ENCODE peak calls at places on chromosomes 16 and 17, in eight cellular contexts. H, Q, W, F, J, S, M and C are unnamed samples.

GRCh38 chr17:6254036-6254435 is 180.9 kb downstream of the AIPL1 start:
- DNase-seq in M (peak), W (no peak), Q (no peak), F (no peak), J (no peak), S (no peak), H (no peak), C (no peak)

GRCh38 chr17:7191571-7192270 is 12.6 kb upstream of the ASGR1 start:
- DNase-seq in S (peak), Q (peak), W (peak), H (peak), M (peak), F (no peak), J (peak), C (no peak)

GRCh38 chr17:39979865-39980401 is 674 bp upstream of the PSMD3 start:
- DNase-seq in Q (peak), W (no peak), S (peak), J (no peak), H (no peak), M (no peak), F (peak), C (no peak)

GRCh38 chr16:588639-588888 is 1.3 kb upstream of the RAB40C start:
- DNase-seq in J (no peak), W (no peak), S (peak), M (peak), H (no peak), Q (peak), F (peak), C (no peak)

GRCh38 chr17:59366040-59366757 is 34.7 kb downstream of the YPEL2 start:
- DNase-seq in W (no peak), M (peak), J (no peak), S (no peak), H (no peak), Q (peak), F (no peak), C (no peak)

GRCh38 chr16:84308120-84308519 is 13.4 kb downstream of the WFDC1 start:
- DNase-seq in S (peak), W (peak), F (peak), H (no peak), Q (peak), M (peak), J (peak), C (peak)

GRCh38 chr16:88430524-88431446 is 22.3 kb upstream of the ZFPM1 start:
- DNase-seq in F (no peak), M (no peak), H (peak), Q (peak), S (no peak), W (no peak), J (no peak), C (peak)

GRCh38 chr17:36722121-36722902 is 120.9 kb downstream of the MRM1 start:
- DNase-seq in M (peak), H (peak), J (peak), F (peak), W (peak), Q (peak), S (peak), C (peak)

GRCh38 chr16:28951410-28951943 is 740 bp downstream of the NFATC2IP start:
- DNase-seq in M (no peak), H (no peak), J (peak), S (no peak), W (peak), Q (peak), F (no peak), C (no peak)

GRCh38 chr17:82798752-82799151 is 41.1 kb downstream of the ZNF750 start:
- DNase-seq in M (no peak), W (no peak), J (no peak), F (no peak), H (no peak), S (no peak), Q (no peak), C (no peak)

GRCh38 chr17:79619196-79619595 is 8.3 kb upstream of the RBFOX3 start:
- DNase-seq in M (no peak), F (no peak), W (peak), Q (peak), J (peak), S (no peak), H (no peak), C (no peak)

GRCh38 chr16:30352488-30353401 is 2.4 kb downstream of the CD2BP2 start:
- DNase-seq in Q (no peak), F (no peak), M (no peak), W (no peak), S (no peak), H (no peak), J (no peak), C (no peak)

GRCh38 chr17:7496470-7497227 is 12.5 kb downstream of the POLR2A start:
- DNase-seq in H (no peak), M (no peak), S (no peak), J (peak), Q (no peak), W (no peak), F (no peak), C (no peak)

GRCh38 chr17:64269687-64270649 is 6.9 kb upstream of the TEX2 start:
- DNase-seq in S (no peak), J (no peak), M (no peak), Q (no peak), W (no peak), H (no peak), F (no peak), C (no peak)

GRCh38 chr17:57911834-57912673 is 43.2 kb downstream of the CUEDC1 start:
- DNase-seq in H (no peak), W (no peak), J (peak), F (no peak), Q (no peak), S (no peak), M (peak), C (no peak)

GRCh38 chr16:70523621-70524405 is at the start of gene SF3B3:
- DNase-seq in S (peak), Q (peak), W (peak), J (peak), H (peak), F (peak), M (no peak), C (peak)

GRCh38 chr16:57764341-57765159 is 29.0 kb downstream of the KATNB1 start:
- DNase-seq in H (peak), M (peak), Q (peak), S (peak), F (no peak), W (no peak), J (no peak), C (peak)

GRCh38 chr16:54504372-54504771 is 217.8 kb upstream of the IRX3 start:
- DNase-seq in H (no peak), W (no peak), F (no peak), J (peak), Q (no peak), M (no peak), S (no peak), C (no peak)

GRCh38 chr16:66322174-66322573 is 44.3 kb upstream of the CDH5 start:
- DNase-seq in F (no peak), M (no peak), J (no peak), S (no peak), Q (no peak), W (no peak), H (no peak), C (no peak)

GRCh38 chr16:89491974-89492687 is 1.8 kb upstream of the ANKRD11 start:
- DNase-seq in S (no peak), H (no peak), M (no peak), F (no peak), W (no peak), Q (no peak), J (no peak), C (no peak)

GRCh38 chr17:29293890-29294579 is at the start of gene NUFIP2:
- DNase-seq in M (peak), W (peak), H (peak), Q (peak), F (peak), J (peak), S (peak), C (peak)

GRCh38 chr16:20853076-20853597 is 46.8 kb downstream of the REXO5 start:
- DNase-seq in M (no peak), F (no peak), S (no peak), Q (no peak), J (no peak), H (no peak), W (no peak), C (no peak)

GRCh38 chr16:89924298-89924924 is 1.3 kb downstream of the TUBB3 start:
- DNase-seq in J (no peak), H (no peak), Q (peak), M (no peak), S (peak), W (peak), F (peak), C (peak)

GRCh38 chr16:86010680-86011141 is 111.7 kb downstream of the IRF8 start:
- DNase-seq in S (no peak), J (no peak), Q (no peak), F (no peak), M (no peak), W (no peak), H (no peak), C (no peak)

GRCh38 chr17:71453876-71454422 is 666.9 kb upstream of the SOX9 start:
- DNase-seq in Q (no peak), H (no peak), W (no peak), M (no peak), S (no peak), F (no peak), J (no peak), C (no peak)

GRCh38 chr17:35242805-35243458 is at the start of gene SLFN5:
- DNase-seq in S (peak), Q (peak), J (peak), W (peak), H (peak), F (peak), M (peak), C (peak)

GRCh38 chr16:84049403-84050060 is 6.9 kb upstream of the SLC38A8 start:
- DNase-seq in S (no peak), F (no peak), J (no peak), M (no peak), W (no peak), Q (no peak), H (no peak), C (no peak)

GRCh38 chr16:12754824-12755543 is 48.7 kb downstream of the CPPED1 start:
- DNase-seq in W (no peak), J (no peak), Q (no peak), M (no peak), F (no peak), H (no peak), S (no peak), C (no peak)

GRCh38 chr17:951388-952132 is 28.0 kb downstream of the NXN start:
- DNase-seq in H (no peak), J (no peak), Q (peak), S (peak), M (peak), F (peak), W (peak), C (no peak)

GRCh38 chr16:68368602-68368944 is 57.8 kb downstream of the PRMT7 start:
- DNase-seq in M (no peak), H (peak), W (no peak), J (no peak), F (no peak), S (no peak), Q (no peak), C (peak)

GRCh38 chr16:68366062-68366461 is 55.2 kb downstream of the PRMT7 start:
- DNase-seq in W (no peak), H (no peak), F (no peak), J (no peak), Q (no peak), M (no peak), S (no peak), C (no peak)

GRCh38 chr16:68367440-68367839 is 56.6 kb downstream of the PRMT7 start:
- DNase-seq in M (no peak), H (no peak), F (no peak), S (no peak), Q (no peak), J (no peak), W (no peak), C (no peak)

GRCh38 chr16:68367891-68368601 is 57.2 kb downstream of the PRMT7 start:
- DNase-seq in M (no peak), H (no peak), S (no peak), J (no peak), F (no peak), W (no peak), Q (no peak), C (no peak)

GRCh38 chr16:68367034-68367433 is 56.2 kb downstream of the PRMT7 start:
- DNase-seq in W (no peak), S (peak), J (no peak), F (no peak), H (peak), Q (peak), M (peak), C (peak)
- TF ChIP-seq CTCF in W (peak), S (peak), J (peak), F (peak), H (peak), Q (peak), M (peak), C (peak)

DNA sequence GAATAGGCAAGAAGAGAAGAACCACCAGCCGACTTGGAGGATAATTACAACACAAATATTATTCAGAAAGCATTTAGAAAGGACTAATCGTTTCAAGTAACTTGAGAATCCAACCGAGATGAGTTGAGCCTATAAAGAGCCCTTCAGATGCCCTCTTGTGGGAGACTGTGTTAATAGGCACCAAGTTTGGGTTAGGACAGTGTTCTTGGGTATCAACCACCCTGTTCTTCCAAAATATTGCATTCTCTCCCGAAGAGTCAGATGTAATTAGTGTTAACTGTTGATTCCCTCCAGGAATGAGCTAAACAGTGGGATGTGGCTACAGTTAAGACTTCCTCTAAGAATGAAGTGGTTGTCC is 87.8 kb upstream of the NOL11 start:
- DNase-seq in Q (no peak), M (peak), W (no peak), F (no peak), S (peak), J (no peak), H (peak), C (peak)
- TF ChIP-seq CTCF in Q (no peak), M (peak), W (no peak), F (no peak), S (peak), J (peak), H (peak), C (peak)

GRCh38 chr16:75249441-75249840 is 2.0 kb downstream of the BCAR1 start:
- DNase-seq in J (no peak), S (no peak), M (no peak), H (no peak), Q (no peak), W (no peak), F (no peak), C (no peak)
- TF ChIP-seq CTCF in J (no peak), S (no peak), M (no peak), H (no peak), Q (no peak), W (no peak), F (no peak), C (no peak)

GRCh38 chr17:81285179-81285878 is 9.8 kb downstream of the SLC38A10 start:
- DNase-seq in F (no peak), J (peak), M (no peak), W (no peak), Q (no peak), H (peak), S (peak), C (peak)
- TF ChIP-seq CTCF in F (no peak), J (no peak), M (no peak), W (no peak), Q (no peak), H (no peak), S (no peak), C (no peak)

DNA sequence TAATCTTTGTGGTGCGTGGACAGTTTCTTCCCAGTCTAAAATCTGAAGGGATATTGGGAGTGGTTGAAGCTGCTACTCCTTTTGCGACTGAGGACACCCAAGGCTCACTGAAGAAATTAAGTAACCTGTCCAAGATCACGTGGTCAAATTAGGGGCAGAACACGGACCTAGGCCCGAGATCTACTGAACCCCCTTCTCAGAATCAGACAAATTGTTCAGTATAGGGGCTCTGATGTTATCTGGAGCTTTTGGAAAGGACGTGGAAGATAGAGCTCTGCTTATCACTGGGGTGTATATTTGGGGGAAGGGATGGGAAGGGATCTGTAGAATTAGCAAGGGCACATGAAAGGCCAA is 857 bp downstream of the TANGO6 start:
- DNase-seq in S (no peak), Q (no peak), F (no peak), J (no peak), H (no peak), M (no peak), W (no peak), C (no peak)
- TF ChIP-seq CTCF in S (no peak), Q (no peak), F (no peak), J (no peak), H (no peak), M (no peak), W (no peak), C (no peak)

GRCh38 chr16:15765880-15766279 is 90.9 kb downstream of the MYH11 start:
- DNase-seq in S (peak), W (no peak), F (no peak), Q (peak), J (peak), H (peak), M (peak), C (peak)
- TF ChIP-seq CTCF in S (peak), W (peak), F (peak), Q (peak), J (peak), H (peak), M (peak), C (peak)

GRCh38 chr17:10628756-10629155 is 28.4 kb downstream of the MYH3 start:
- DNase-seq in W (no peak), F (no peak), H (no peak), M (no peak), S (no peak), J (no peak), Q (peak), C (no peak)
- TF ChIP-seq CTCF in W (peak), F (peak), H (peak), M (peak), S (no peak), J (peak), Q (peak), C (peak)

GRCh38 chr17:27747462-27748359 is 52.6 kb downstream of the NOS2 start:
- DNase-seq in W (no peak), Q (peak), M (no peak), J (no peak), H (no peak), F (no peak), S (no peak), C (no peak)
- TF ChIP-seq CTCF in W (peak), Q (peak), M (peak), J (no peak), H (no peak), F (peak), S (peak), C (peak)

GRCh38 chr17:76365256-76365903 is 11.7 kb upstream of the PRPSAP1 start:
- DNase-seq in F (no peak), W (no peak), M (peak), J (no peak), S (no peak), Q (no peak), H (no peak), C (no peak)
- TF ChIP-seq CTCF in F (peak), W (no peak), M (peak), J (no peak), S (no peak), Q (no peak), H (peak), C (peak)

DNA sequence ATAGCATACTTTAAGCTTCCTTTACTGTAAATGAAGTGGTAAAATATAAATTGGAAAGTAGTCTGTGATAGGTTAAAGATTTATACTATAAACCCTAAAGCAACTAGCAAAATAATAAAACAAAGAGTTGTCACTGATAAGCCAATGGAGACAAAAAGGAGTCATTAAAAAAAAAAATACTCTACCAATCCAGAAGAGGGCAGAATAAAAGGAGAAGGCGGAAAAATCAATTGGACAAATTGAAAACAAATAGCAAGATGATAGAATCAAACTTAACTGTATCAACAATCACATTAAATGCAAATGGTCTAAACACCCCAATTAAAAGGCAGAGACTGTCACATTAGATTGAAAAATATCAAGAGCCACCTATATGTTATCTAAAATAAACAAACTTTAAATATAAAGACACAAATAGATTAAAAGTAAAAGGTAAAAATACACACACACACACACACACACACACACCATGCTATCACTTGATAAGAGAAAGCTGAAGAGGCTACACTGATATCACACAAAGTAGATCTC is 71.8 kb downstream of the CACNG1 start:
- DNase-seq in W (no peak), Q (no peak), S (no peak), M (peak), F (no peak), H (no peak), J (no peak), C (no peak)
- TF ChIP-seq CTCF in W (no peak), Q (no peak), S (no peak), M (peak), F (no peak), H (no peak), J (no peak), C (no peak)